ENCODE peak calls at places on chromosomes 4 and X, in nine cellular contexts. P is H9; N is left lung; H is upper lobe of right lung; Z is endothelial cell of umbilical vein; X is ovary; G is foreskin keratinocyte; J is aorta; S is CD4-positive, alpha-beta memory T cell. L is an unnamed sample.

GRCh38 chr4:55311792-55312490 is 34.1 kb upstream of the SRD5A3 start:
- DNase-seq in P (no peak), N (no peak), H (no peak), Z (no peak), X (no peak), G (no peak), J (no peak), S (no peak), L (no peak)

GRCh38 chr4:38189445-38189844 is 229.2 kb downstream of the PTTG2 start:
- DNase-seq in P (no peak), N (no peak), H (no peak), Z (peak; percentile 71), X (no peak), G (peak; percentile 70), J (peak; percentile 73), S (no peak), L (peak; percentile 48)

GRCh38 chr4:38366451-38366850 is 297.5 kb upstream of the KLF3 start:
- DNase-seq in P (no peak), N (no peak), H (no peak), Z (no peak), X (no peak), G (no peak), J (peak; percentile 78), S (no peak), L (no peak)

GRCh38 chr4:48778431-48779094 is 1.5 kb downstream of the FRYL start:
- DNase-seq in P (no peak), N (no peak), H (no peak), Z (peak; percentile 52), X (no peak), G (no peak), J (no peak), S (no peak), L (no peak)

GRCh38 chrX:16185725-16186136 is 18.4 kb downstream of the MAGEB17 start:
- DNase-seq in P (no peak), N (no peak), H (no peak), Z (peak; percentile 74), X (no peak), G (peak; percentile 34), J (peak; percentile 30), S (no peak), L (no peak)

GRCh38 chrX:154775611-154776349 is 13.1 kb downstream of the DKC1 start:
- DNase-seq in P (no peak), N (no peak), H (no peak), Z (no peak), X (no peak), G (no peak), J (no peak), S (no peak), L (peak; percentile 1)

GRCh38 chr4:161376275-161376674 is 787.5 kb downstream of the FSTL5 start:
- DNase-seq in P (no peak), N (no peak), H (no peak), Z (no peak), X (no peak), G (no peak), J (no peak), S (no peak), L (no peak)

GRCh38 chr4:123777297-123777859 is 380.8 kb downstream of the SPRY1 start:
- DNase-seq in P (no peak), N (no peak), H (no peak), Z (peak; percentile 29), X (no peak), G (no peak), J (no peak), S (no peak), L (no peak)

GRCh38 chrX:104284407-104285000 is 29.8 kb upstream of the ESX1 start:
- DNase-seq in P (no peak), N (no peak), H (no peak), Z (no peak), X (no peak), G (no peak), J (no peak), S (no peak), L (no peak)

GRCh38 chrX:45428816-45429215 is 228.1 kb upstream of the DIPK2B start:
- DNase-seq in P (no peak), N (no peak), H (no peak), Z (no peak), X (no peak), G (no peak), J (no peak), S (no peak), L (no peak)

GRCh38 chr4:43233321-43233720 is 340.8 kb downstream of the GRXCR1 start:
- DNase-seq in P (no peak), N (no peak), H (no peak), Z (no peak), X (no peak), G (no peak), J (no peak), S (no peak), L (no peak)

GRCh38 chr4:33160126-33160525 is 2440.0 kb downstream of the PCDH7 start:
- DNase-seq in P (no peak), N (no peak), H (no peak), Z (no peak), X (no peak), G (peak; percentile 10), J (no peak), S (no peak), L (no peak)

GRCh38 chrX:23779025-23779424 is 3.9 kb upstream of the SAT1 start:
- DNase-seq in P (no peak), N (no peak), H (no peak), Z (peak; percentile 4), X (no peak), G (peak; percentile 75), J (no peak), S (no peak), L (peak; percentile 87)

GRCh38 chrX:23773601-23774175 is 9.3 kb upstream of the SAT1 start:
- DNase-seq in P (no peak), N (no peak), H (no peak), Z (peak; percentile 76), X (no peak), G (no peak), J (no peak), S (peak; percentile 60), L (no peak)

GRCh38 chrX:23776363-23776762 is 6.6 kb upstream of the SAT1 start:
- DNase-seq in P (no peak), N (no peak), H (no peak), Z (no peak), X (no peak), G (no peak), J (no peak), S (no peak), L (no peak)
- H3K27ac ChIP-seq in P (no peak overlapping the region), N (no peak overlapping the region), H (no peak overlapping the region), Z (no peak overlapping the region), X (no peak overlapping the region), G (no peak overlapping the region), J (no peak overlapping the region), S (no peak overlapping the region), L (no peak overlapping the region)

GRCh38 chrX:153456704-153457103 is 10.8 kb upstream of the TREX2 start:
- DNase-seq in P (no peak), N (no peak), H (no peak), Z (no peak), X (no peak), G (no peak), J (no peak), S (no peak), L (no peak)

GRCh38 chrX:153455571-153455970 is 9.7 kb upstream of the TREX2 start:
- DNase-seq in P (no peak), N (no peak), H (no peak), Z (no peak), X (no peak), G (no peak), J (no peak), S (no peak), L (no peak)

GRCh38 chrX:153457136-153457825 is 11.4 kb upstream of the TREX2 start:
- DNase-seq in P (no peak), N (no peak), H (no peak), Z (no peak), X (no peak), G (no peak), J (peak; percentile 36), S (no peak), L (no peak)

GRCh38 chrX:153454901-153455550 is 9.2 kb upstream of the TREX2 start:
- DNase-seq in P (no peak), N (no peak), H (no peak), Z (no peak), X (no peak), G (peak; percentile 62), J (no peak), S (no peak), L (no peak)

GRCh38 chrX:153456161-153456560 is 10.3 kb upstream of the TREX2 start:
- DNase-seq in P (no peak), N (no peak), H (no peak), Z (no peak), X (no peak), G (no peak), J (no peak), S (no peak), L (no peak)
- H3K27ac ChIP-seq in P (no peak overlapping the region), N (no peak overlapping the region), H (no peak overlapping the region), Z (no peak overlapping the region), X (no peak overlapping the region), G (no peak overlapping the region), J (no peak overlapping the region), S (no peak overlapping the region), L (no peak overlapping the region)

DNA sequence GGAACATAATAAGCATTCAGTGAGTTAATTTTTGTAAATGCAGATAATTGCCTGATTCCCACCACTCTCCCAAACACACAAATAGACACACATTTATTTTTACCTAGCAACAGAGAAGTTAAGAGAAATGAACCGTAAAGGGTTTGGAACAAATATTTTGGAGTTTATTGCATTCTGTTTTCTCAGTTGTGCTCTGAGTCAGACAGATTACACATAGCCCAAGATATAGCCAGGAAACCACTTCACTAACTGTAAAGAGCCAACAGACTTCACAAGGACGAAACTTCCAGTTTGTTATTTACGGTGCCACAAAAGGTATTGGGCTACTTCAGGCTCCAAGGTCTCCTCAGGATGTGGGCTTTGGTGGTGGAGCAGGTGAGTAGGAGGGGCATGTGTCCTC is 217.0 kb downstream of the BMPR1B start:
- DNase-seq in P (no peak), N (no peak), H (no peak), Z (peak; percentile 39), X (no peak), G (no peak), J (no peak), S (no peak), L (no peak)
- H3K27ac ChIP-seq in P (no peak overlapping the region), N (no peak overlapping the region), H (no peak overlapping the region), Z (no peak overlapping the region), X (no peak overlapping the region), G (no peak overlapping the region), J (no peak overlapping the region), S (no peak overlapping the region), L (no peak overlapping the region)

DNA sequence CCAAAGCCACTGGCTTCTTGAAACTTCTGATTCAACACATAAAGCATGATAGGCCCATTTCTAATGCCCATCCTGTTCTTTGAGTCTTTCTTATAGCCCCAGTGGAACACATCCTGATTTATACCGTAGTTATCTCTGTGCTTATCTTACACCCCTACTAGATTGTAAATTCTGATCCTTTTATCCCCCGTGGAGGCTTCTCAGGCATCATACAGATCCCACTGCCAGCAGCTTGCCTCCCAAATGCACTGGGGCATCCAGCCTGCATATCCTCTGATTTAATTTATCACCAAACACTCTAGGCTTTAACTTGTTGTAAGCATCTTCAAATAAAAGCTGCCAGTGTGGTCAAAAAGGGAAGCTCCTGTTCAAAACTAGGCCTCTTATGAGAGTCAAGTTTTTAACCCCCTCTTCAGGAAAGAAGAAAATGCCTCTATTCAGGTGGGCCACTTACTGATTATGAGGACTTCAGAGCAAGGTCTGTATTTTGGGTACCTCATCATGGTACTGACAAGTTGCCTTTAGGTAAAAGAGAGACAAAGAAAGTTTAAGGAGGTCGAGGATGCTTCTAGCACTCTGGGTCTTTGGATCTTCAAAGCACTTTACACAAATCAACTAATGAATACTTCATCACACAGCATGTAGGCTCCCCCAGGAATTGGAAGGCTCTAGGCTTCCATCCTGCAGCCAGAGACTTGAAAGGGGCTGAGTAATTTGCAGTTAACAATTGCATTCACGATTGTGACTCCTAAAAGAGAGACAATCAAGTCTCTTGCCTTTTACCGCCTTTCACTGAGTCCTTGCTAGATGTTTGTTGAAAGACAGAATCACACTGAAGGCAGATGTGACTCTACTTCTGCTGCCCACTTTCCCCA is 95.8 kb upstream of the LDB2 start:
- DNase-seq in P (peak; percentile 35), N (no peak), H (no peak), Z (no peak), X (no peak), G (no peak), J (no peak), S (no peak), L (no peak)
- H3K27ac ChIP-seq in P (no peak overlapping the region), N (no peak overlapping the region), H (no peak overlapping the region), Z (no peak overlapping the region), X (no peak overlapping the region), G (no peak overlapping the region), J (no peak overlapping the region), S (no peak overlapping the region), L (no peak overlapping the region)